ENCODE peak calls at places on chromosomes 3 and 15, in ten cellular contexts. U is K562, O is HCT116, P is left ventricle myocardium inferior, Q is cardiac muscle cell, X is body of pancreas, Y is ovary, J is adrenal gland, K is uterus, L is heart right ventricle. W is an unnamed sample.

GRCh38 chr15:28098360-28098765 is 752 bp downstream of the OCA2 start:
- DNase-seq in P (no peak), O (no peak), Q (no peak), U (no peak), K (no peak), J (peak; percentile 10), Y (no peak), L (no peak), X (no peak), W (no peak)

GRCh38 chr3:170809975-170810357 is 60.0 kb downstream of the RPL22L1 start:
- DNase-seq in L (no peak), U (no peak), K (no peak), Q (no peak), X (no peak), J (no peak), Y (no peak), P (no peak), O (no peak), W (no peak)

GRCh38 chr15:96264801-96265515 is 65.5 kb upstream of the NR2F2 start:
- DNase-seq in X (peak; percentile 15), K (no peak), Y (no peak), Q (peak; percentile 30), O (peak; percentile 74), P (no peak), U (peak; percentile 35), J (no peak), L (no peak), W (no peak)

GRCh38 chr3:69433938-69434263 is 48.0 kb upstream of the FRMD4B start:
- DNase-seq in L (no peak), J (no peak), X (no peak), Y (no peak), Q (peak; percentile 54), O (no peak), K (no peak), P (no peak), U (no peak), W (no peak)

GRCh38 chr3:79414821-79415220 is 353.0 kb downstream of the ROBO1 start:
- DNase-seq in P (peak; percentile 11), Q (no peak), U (no peak), Y (no peak), J (no peak), K (no peak), O (no peak), L (no peak), X (peak; percentile 32), W (no peak)

GRCh38 chr15:84598250-84598649 is 2.6 kb upstream of the ZSCAN2 start:
- DNase-seq in Y (no peak), X (peak; percentile 36), J (no peak), L (no peak), O (no peak), Q (no peak), P (no peak), K (peak; percentile 8), U (no peak), W (no peak)

GRCh38 chr15:28901987-28902745 is 16.4 kb downstream of the APBA2 start:
- DNase-seq in X (no peak), U (no peak), P (no peak), K (no peak), Y (no peak), L (no peak), O (no peak), J (no peak), Q (no peak), W (no peak)

GRCh38 chr3:150146891-150147761 is 176.4 kb upstream of the PFN2 start:
- DNase-seq in X (peak; percentile 16), O (no peak), Q (no peak), J (no peak), L (peak; percentile 20), U (no peak), Y (peak; percentile 36), P (no peak), K (no peak), W (no peak)

DNA sequence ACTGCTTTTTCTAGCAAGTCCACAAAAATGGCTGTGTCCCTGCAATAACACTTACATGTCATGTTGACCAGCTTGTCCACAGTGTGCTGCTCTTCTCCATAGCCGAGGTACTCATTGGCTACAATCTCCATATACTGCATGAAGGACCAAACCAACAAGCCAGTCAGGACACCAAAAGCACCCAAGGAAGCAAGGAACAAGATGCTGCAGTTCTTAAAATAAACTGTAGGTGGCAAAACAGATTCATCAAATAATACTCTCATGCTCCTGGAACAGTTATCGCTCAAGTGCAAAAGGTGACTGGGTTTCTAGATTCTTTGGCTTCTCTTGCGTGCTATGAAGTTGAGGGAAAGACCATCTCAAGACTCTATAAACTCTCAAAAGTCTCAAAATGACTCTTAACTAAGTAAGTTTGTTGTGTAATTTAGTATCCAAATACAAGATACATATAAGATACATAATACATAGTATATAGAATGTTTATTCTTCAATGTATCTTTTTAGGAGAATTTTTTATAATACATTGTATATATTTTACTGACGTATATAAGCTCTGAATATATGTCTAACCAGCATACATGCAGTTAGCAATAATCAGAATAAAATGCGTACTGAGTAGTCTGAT is 57.0 kb downstream of the NEK10 start:
- DNase-seq in Q (peak; percentile 70), L (no peak), K (no peak), U (peak; percentile 51), Y (no peak), X (peak; percentile 8), J (no peak), O (peak; percentile 75), P (no peak), W (no peak)
- H3K27ac ChIP-seq in Q (no peak overlapping the region), L (no peak overlapping the region), K (no peak overlapping the region), U (no peak overlapping the region), Y (no peak overlapping the region), X (no peak overlapping the region), J (no peak overlapping the region), O (peak overlapping the region; percentile 60), P (no peak overlapping the region), W (no peak overlapping the region)

GRCh38 chr3:50567011-50567385 is 549 bp downstream of the C3orf18 start:
- DNase-seq in L (no peak), K (no peak), Y (no peak), P (no peak), U (no peak), Q (no peak), O (no peak), X (no peak), J (no peak), W (no peak)

GRCh38 chr3:50559702-50560101 is 7.8 kb downstream of the C3orf18 start:
- DNase-seq in U (no peak), Y (no peak), L (no peak), J (no peak), O (no peak), Q (no peak), K (no peak), X (no peak), P (no peak), W (no peak)

GRCh38 chr3:50564321-50564720 is 3.2 kb downstream of the C3orf18 start:
- DNase-seq in X (no peak), P (no peak), J (no peak), O (no peak), U (no peak), K (no peak), Y (no peak), Q (no peak), L (no peak), W (no peak)

GRCh38 chr3:50563867-50564266 is 3.7 kb downstream of the C3orf18 start:
- DNase-seq in P (no peak), Y (no peak), J (no peak), X (no peak), L (no peak), K (no peak), O (no peak), U (no peak), Q (no peak), W (no peak)

DNA sequence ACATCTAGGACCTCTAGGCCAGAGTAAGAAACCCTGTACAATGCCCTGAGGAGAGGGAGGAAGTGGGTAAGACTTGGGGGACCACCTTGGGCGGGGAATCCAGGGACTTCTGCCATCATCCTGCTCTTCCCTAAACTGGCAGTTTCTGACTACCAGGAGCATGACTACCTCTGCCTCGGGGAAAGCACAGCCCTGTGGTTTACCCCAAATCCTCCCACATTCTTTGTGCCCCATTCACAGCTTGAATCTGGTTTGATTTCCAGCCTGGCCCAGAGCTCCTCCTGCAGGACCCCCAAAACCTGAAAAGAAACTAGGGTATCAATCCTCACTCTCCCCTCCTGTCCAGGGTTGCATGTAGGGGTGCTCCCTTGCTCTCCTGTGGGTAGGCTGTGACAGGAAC is 4.7 kb downstream of the C3orf18 start:
- DNase-seq in J (no peak), K (no peak), O (no peak), X (no peak), Y (no peak), Q (no peak), L (no peak), U (no peak), P (no peak), W (no peak)
- TF ChIP-seq CTCF in J (no peak), K (no peak), O (no peak), X (no peak), Y (no peak), Q (no peak), L (no peak), U (no peak), P (no peak), W (no peak)

DNA sequence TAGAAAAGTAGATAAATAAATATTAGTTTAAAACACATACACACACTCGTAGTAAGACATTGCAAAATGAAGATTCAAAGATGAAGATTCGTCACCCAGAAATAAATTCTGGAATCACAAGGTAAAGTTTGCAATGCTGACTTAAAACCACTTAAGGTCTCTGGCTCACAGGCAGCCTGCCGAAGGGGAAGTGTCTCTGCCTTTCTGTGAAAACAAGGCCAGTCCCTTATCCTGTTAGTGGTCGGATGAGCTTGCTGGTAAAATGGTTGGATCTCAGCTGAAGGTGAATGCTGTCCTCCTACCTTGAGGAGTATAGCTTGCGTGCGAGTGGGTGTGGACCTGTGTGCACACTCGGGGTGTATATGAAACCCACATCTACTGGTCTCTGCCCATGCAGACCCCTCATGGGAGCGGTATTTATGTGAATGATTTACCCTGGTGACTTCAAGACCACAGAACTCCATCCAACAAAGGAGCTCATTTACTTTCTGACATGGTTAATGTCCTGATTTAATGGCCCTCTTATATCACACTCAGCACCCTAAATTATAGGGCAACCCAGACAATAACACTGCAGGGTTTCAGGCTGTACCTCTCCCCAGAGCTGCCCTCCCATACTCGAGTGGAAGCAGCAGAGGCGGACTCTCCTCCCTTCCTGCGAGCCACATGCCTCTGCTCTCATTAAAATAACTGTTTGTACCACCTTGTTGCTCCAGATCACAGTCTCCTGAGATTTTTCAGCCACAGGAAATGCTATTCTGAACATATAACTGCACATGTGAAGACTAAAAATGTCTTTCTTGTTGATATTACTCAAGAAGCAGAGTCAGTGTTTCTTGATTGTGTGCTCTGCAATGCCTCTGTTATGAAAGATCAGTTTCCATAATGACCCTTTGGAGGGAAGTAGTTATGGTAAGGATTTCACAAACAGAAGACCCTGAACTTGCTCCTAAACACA is 45.9 kb upstream of the ALDH1A3 start:
- DNase-seq in L (no peak), J (no peak), O (no peak), K (no peak), U (no peak), P (no peak), Q (no peak), Y (no peak), X (peak; percentile 5), W (no peak)
- H3K4me3 ChIP-seq in L (no peak overlapping the region), J (no peak overlapping the region), O (no peak overlapping the region), K (no peak overlapping the region), U (no peak overlapping the region), P (no peak overlapping the region), Q (no peak overlapping the region), Y (no peak overlapping the region), X (no peak overlapping the region), W (no peak overlapping the region)

DNA sequence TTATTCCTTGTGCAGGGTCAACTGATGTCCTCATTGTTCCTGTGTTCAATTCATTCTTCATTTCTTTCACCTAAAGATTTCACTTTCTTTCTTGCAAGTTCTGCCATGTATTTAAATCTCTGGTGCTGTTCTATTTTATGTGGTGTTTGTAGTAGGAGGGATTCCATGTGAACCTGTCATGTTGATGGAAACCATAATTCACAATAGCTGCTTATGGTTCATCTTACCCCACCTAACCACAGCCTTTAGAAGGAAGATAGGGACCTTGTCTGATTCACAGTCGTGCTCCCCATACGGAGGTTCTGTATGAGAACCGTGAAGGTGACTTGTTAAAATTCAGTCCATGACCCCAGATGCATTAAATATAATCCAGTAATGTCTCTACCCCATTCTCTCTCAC is 21.9 kb downstream of the SLCO2A1 start:
- DNase-seq in U (no peak), X (no peak), Y (no peak), L (no peak), J (no peak), Q (no peak), K (no peak), O (no peak), P (no peak), W (no peak)
- H3K27ac ChIP-seq in U (no peak overlapping the region), X (no peak overlapping the region), Y (no peak overlapping the region), L (no peak overlapping the region), J (no peak overlapping the region), Q (no peak overlapping the region), K (no peak overlapping the region), O (no peak overlapping the region), P (no peak overlapping the region), W (no peak overlapping the region)